ENCODE peak calls at places on chromosomes 13 and 19, in nine cellular contexts. One of them, this sample, is unnamed.
A peak's percentile ranks its signal among the peaks of the same experiment; 100 is the strongest.

GRCh38 chr13:39815345-39816111 is 160.1 kb downstream of the COG6 start:
- DNase-seq in tibial nerve: no peak
- DNase-seq in fibroblast of pulmonary artery: peak; percentile 53
- DNase-seq in AG04449: no peak
- DNase-seq in fibroblast of lung: peak; percentile 14
- DNase-seq in gastrocnemius medialis: no peak
- DNase-seq in breast epithelium: no peak
- DNase-seq in B cell: no peak
- DNase-seq in Caco-2: no peak
- DNase-seq in this sample: no peak

GRCh38 chr19:35644987-35645679 is 3.0 kb upstream of the COX6B1 start:
- DNase-seq in tibial nerve: peak; percentile 74
- DNase-seq in fibroblast of pulmonary artery: peak; percentile 49
- DNase-seq in AG04449: no peak
- DNase-seq in fibroblast of lung: peak; percentile 42
- DNase-seq in gastrocnemius medialis: peak; percentile 64
- DNase-seq in breast epithelium: peak; percentile 58
- DNase-seq in B cell: peak; percentile 64
- DNase-seq in Caco-2: peak; percentile 82
- DNase-seq in this sample: peak; percentile 84

GRCh38 chr13:96898212-96898611 is 96.1 kb downstream of the OXGR1 start:
- DNase-seq in tibial nerve: no peak
- DNase-seq in fibroblast of pulmonary artery: peak; percentile 1
- DNase-seq in AG04449: peak; percentile 26
- DNase-seq in fibroblast of lung: no peak
- DNase-seq in gastrocnemius medialis: no peak
- DNase-seq in breast epithelium: no peak
- DNase-seq in B cell: no peak
- DNase-seq in Caco-2: no peak
- DNase-seq in this sample: no peak

GRCh38 chr13:96540656-96541055 is 450.7 kb downstream of the HS6ST3 start:
- DNase-seq in tibial nerve: no peak
- DNase-seq in fibroblast of pulmonary artery: no peak
- DNase-seq in AG04449: no peak
- DNase-seq in fibroblast of lung: no peak
- DNase-seq in gastrocnemius medialis: no peak
- DNase-seq in breast epithelium: no peak
- DNase-seq in B cell: no peak
- DNase-seq in Caco-2: no peak
- DNase-seq in this sample: no peak

GRCh38 chr19:1217366-1217765 is 11.8 kb downstream of the STK11 start:
- DNase-seq in tibial nerve: no peak
- DNase-seq in fibroblast of pulmonary artery: no peak
- DNase-seq in AG04449: no peak
- DNase-seq in fibroblast of lung: no peak
- DNase-seq in gastrocnemius medialis: no peak
- DNase-seq in breast epithelium: no peak
- DNase-seq in B cell: no peak
- DNase-seq in Caco-2: no peak
- DNase-seq in this sample: no peak

GRCh38 chr13:33016414-33017409 is at the start of gene KL:
- DNase-seq in tibial nerve: peak; percentile 22
- DNase-seq in fibroblast of pulmonary artery: no peak
- DNase-seq in AG04449: no peak
- DNase-seq in fibroblast of lung: no peak
- DNase-seq in gastrocnemius medialis: no peak
- DNase-seq in breast epithelium: no peak
- DNase-seq in B cell: peak; percentile 44
- DNase-seq in Caco-2: no peak
- DNase-seq in this sample: peak; percentile 37

GRCh38 chr13:109180905-109181425 is 551.6 kb downstream of the MYO16 start:
- DNase-seq in tibial nerve: no peak
- DNase-seq in fibroblast of pulmonary artery: peak; percentile 68
- DNase-seq in AG04449: peak; percentile 87
- DNase-seq in fibroblast of lung: peak; percentile 83
- DNase-seq in gastrocnemius medialis: no peak
- DNase-seq in breast epithelium: no peak
- DNase-seq in B cell: no peak
- DNase-seq in Caco-2: no peak
- DNase-seq in this sample: peak; percentile 38

GRCh38 chr13:45206340-45206739 is 5.5 kb upstream of the KCTD4 start:
- DNase-seq in tibial nerve: no peak
- DNase-seq in fibroblast of pulmonary artery: peak; percentile 92
- DNase-seq in AG04449: peak; percentile 82
- DNase-seq in fibroblast of lung: peak; percentile 79
- DNase-seq in gastrocnemius medialis: no peak
- DNase-seq in breast epithelium: no peak
- DNase-seq in B cell: no peak
- DNase-seq in Caco-2: no peak
- DNase-seq in this sample: peak; percentile 45

GRCh38 chr13:98549006-98549727 is 27.7 kb downstream of the STK24 start:
- DNase-seq in tibial nerve: no peak
- DNase-seq in fibroblast of pulmonary artery: peak; percentile 90
- DNase-seq in AG04449: peak; percentile 77
- DNase-seq in fibroblast of lung: peak; percentile 98
- DNase-seq in gastrocnemius medialis: no peak
- DNase-seq in breast epithelium: no peak
- DNase-seq in B cell: no peak
- DNase-seq in Caco-2: no peak
- DNase-seq in this sample: no peak

GRCh38 chr19:13841339-13842293 is 35.3 kb upstream of the NANOS3 start:
- DNase-seq in tibial nerve: no peak
- DNase-seq in fibroblast of pulmonary artery: no peak
- DNase-seq in AG04449: no peak
- DNase-seq in fibroblast of lung: no peak
- DNase-seq in gastrocnemius medialis: peak; percentile 94
- DNase-seq in breast epithelium: peak; percentile 91
- DNase-seq in B cell: peak; percentile 30
- DNase-seq in Caco-2: no peak
- DNase-seq in this sample: peak; percentile 35

GRCh38 chr19:51097166-51097736 is 11.0 kb downstream of the CTU1 start:
- DNase-seq in tibial nerve: peak; percentile 21
- DNase-seq in fibroblast of pulmonary artery: peak; percentile 65
- DNase-seq in AG04449: no peak
- DNase-seq in fibroblast of lung: peak; percentile 51
- DNase-seq in gastrocnemius medialis: no peak
- DNase-seq in breast epithelium: peak; percentile 57
- DNase-seq in B cell: peak; percentile 85
- DNase-seq in Caco-2: peak; percentile 70
- DNase-seq in this sample: peak; percentile 81

GRCh38 chr13:104043184-104043583 is 977.0 kb upstream of the SLC10A2 start:
- DNase-seq in tibial nerve: no peak
- DNase-seq in fibroblast of pulmonary artery: no peak
- DNase-seq in AG04449: no peak
- DNase-seq in fibroblast of lung: peak; percentile 17
- DNase-seq in gastrocnemius medialis: no peak
- DNase-seq in breast epithelium: no peak
- DNase-seq in B cell: no peak
- DNase-seq in Caco-2: no peak
- DNase-seq in this sample: no peak

GRCh38 chr13:38582133-38582532 is 104.7 kb upstream of the FREM2 start:
- DNase-seq in tibial nerve: no peak
- DNase-seq in fibroblast of pulmonary artery: peak; percentile 57
- DNase-seq in AG04449: no peak
- DNase-seq in fibroblast of lung: peak; percentile 44
- DNase-seq in gastrocnemius medialis: no peak
- DNase-seq in breast epithelium: no peak
- DNase-seq in B cell: no peak
- DNase-seq in Caco-2: no peak
- DNase-seq in this sample: peak; percentile 73

GRCh38 chr19:6774821-6775707 is 2.6 kb downstream of the VAV1 start:
- DNase-seq in tibial nerve: no peak
- DNase-seq in fibroblast of pulmonary artery: peak; percentile 44
- DNase-seq in AG04449: no peak
- DNase-seq in fibroblast of lung: peak; percentile 25
- DNase-seq in gastrocnemius medialis: no peak
- DNase-seq in breast epithelium: no peak
- DNase-seq in B cell: no peak
- DNase-seq in Caco-2: no peak
- DNase-seq in this sample: no peak

GRCh38 chr13:28866932-28867331 is 46.8 kb downstream of the MTUS2 start:
- DNase-seq in tibial nerve: no peak
- DNase-seq in fibroblast of pulmonary artery: no peak
- DNase-seq in AG04449: no peak
- DNase-seq in fibroblast of lung: no peak
- DNase-seq in gastrocnemius medialis: no peak
- DNase-seq in breast epithelium: no peak
- DNase-seq in B cell: no peak
- DNase-seq in Caco-2: no peak
- DNase-seq in this sample: no peak

GRCh38 chr19:29671393-29672076 is 6.3 kb downstream of the PLEKHF1 start:
- DNase-seq in tibial nerve: no peak
- DNase-seq in fibroblast of pulmonary artery: peak; percentile 72
- DNase-seq in AG04449: no peak
- DNase-seq in fibroblast of lung: no peak
- DNase-seq in gastrocnemius medialis: peak; percentile 86
- DNase-seq in breast epithelium: peak; percentile 66
- DNase-seq in B cell: peak; percentile 69
- DNase-seq in Caco-2: no peak
- DNase-seq in this sample: peak; percentile 76

GRCh38 chr13:110644892-110645521 is 29.7 kb downstream of the NAXD start:
- DNase-seq in tibial nerve: no peak
- DNase-seq in fibroblast of pulmonary artery: peak; percentile 61
- DNase-seq in AG04449: peak; percentile 10
- DNase-seq in fibroblast of lung: peak; percentile 64
- DNase-seq in gastrocnemius medialis: peak; percentile 31
- DNase-seq in breast epithelium: peak; percentile 33
- DNase-seq in B cell: peak; percentile 89
- DNase-seq in Caco-2: no peak
- DNase-seq in this sample: peak; percentile 80
- TF ChIP-seq CTCF in tibial nerve: peak; percentile 12
- TF ChIP-seq CTCF in fibroblast of pulmonary artery: peak; percentile 27
- TF ChIP-seq CTCF in AG04449: peak; percentile 57
- TF ChIP-seq CTCF in fibroblast of lung: peak; percentile 43
- TF ChIP-seq CTCF in gastrocnemius medialis: peak; percentile 51
- TF ChIP-seq CTCF in breast epithelium: no peak
- TF ChIP-seq CTCF in B cell: peak; percentile 71
- TF ChIP-seq CTCF in Caco-2: peak; percentile 7
- TF ChIP-seq CTCF in this sample: peak; percentile 44

GRCh38 chr19:4531562-4532165 is 3.4 kb downstream of the PLIN5 start:
- DNase-seq in tibial nerve: no peak
- DNase-seq in fibroblast of pulmonary artery: no peak
- DNase-seq in AG04449: no peak
- DNase-seq in fibroblast of lung: no peak
- DNase-seq in gastrocnemius medialis: peak; percentile 78
- DNase-seq in breast epithelium: no peak
- DNase-seq in B cell: no peak
- DNase-seq in Caco-2: no peak
- DNase-seq in this sample: no peak
- TF ChIP-seq CTCF in tibial nerve: no peak
- TF ChIP-seq CTCF in fibroblast of pulmonary artery: no peak
- TF ChIP-seq CTCF in AG04449: no peak
- TF ChIP-seq CTCF in fibroblast of lung: no peak
- TF ChIP-seq CTCF in gastrocnemius medialis: no peak
- TF ChIP-seq CTCF in breast epithelium: no peak
- TF ChIP-seq CTCF in B cell: no peak
- TF ChIP-seq CTCF in Caco-2: no peak
- TF ChIP-seq CTCF in this sample: no peak

DNA sequence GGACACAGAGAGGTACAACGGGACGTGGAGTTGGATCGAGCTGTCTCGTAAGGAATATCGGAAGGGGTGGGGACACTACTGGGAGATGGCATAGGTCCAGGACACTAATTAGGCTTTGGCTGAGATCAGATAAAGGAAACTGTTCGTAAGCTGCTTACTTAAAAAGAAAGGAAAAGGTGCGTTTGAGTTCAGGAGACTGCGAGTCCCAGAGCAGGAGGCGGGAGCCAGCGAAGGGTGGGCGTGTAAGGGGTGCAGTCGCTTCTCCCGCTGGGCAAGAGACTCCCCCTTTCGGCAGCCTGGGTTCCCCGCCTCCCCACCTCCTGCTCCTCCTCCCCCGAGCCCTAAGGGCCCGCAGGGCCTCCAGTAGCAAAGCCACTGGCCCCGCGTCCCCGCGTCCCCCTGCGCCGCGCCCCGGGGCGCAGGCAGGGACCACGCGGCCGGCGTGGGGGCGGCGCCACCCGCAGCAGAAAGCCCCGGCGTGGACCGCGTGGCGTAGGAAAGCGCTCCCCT is 571 bp downstream of the ABCC4 start:
- DNase-seq in tibial nerve: no peak
- DNase-seq in fibroblast of pulmonary artery: peak; percentile 45
- DNase-seq in AG04449: no peak
- DNase-seq in fibroblast of lung: peak; percentile 51
- DNase-seq in gastrocnemius medialis: peak; percentile 24
- DNase-seq in breast epithelium: no peak
- DNase-seq in B cell: peak; percentile 69
- DNase-seq in Caco-2: peak; percentile 82
- DNase-seq in this sample: peak; percentile 80
- TF ChIP-seq CTCF in tibial nerve: no peak
- TF ChIP-seq CTCF in fibroblast of pulmonary artery: peak; percentile 8
- TF ChIP-seq CTCF in AG04449: peak; percentile 35
- TF ChIP-seq CTCF in fibroblast of lung: peak; percentile 26
- TF ChIP-seq CTCF in gastrocnemius medialis: no peak
- TF ChIP-seq CTCF in breast epithelium: no peak
- TF ChIP-seq CTCF in B cell: no peak
- TF ChIP-seq CTCF in Caco-2: peak; percentile 56
- TF ChIP-seq CTCF in this sample: no peak

DNA sequence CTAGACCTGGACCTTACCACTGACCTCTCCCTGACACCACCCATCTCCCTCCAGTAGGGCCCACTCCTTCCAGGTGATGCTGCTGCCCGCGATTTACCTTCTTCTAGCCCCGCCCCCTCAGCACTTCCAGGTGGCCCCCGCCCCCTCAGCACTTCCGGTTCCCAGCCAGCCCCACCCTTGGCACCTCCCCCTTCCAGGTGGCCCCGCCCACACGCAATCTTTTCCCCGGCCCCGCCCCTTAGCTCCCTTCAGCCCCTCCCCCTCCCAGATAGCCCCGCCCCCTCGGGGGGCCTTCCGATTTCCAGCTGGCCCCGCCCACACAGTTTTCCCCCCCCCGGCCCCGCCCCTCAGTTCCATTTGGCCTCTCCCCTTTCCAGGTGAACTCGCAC is 565 bp downstream of the LIG1 start:
- DNase-seq in tibial nerve: peak; percentile 38
- DNase-seq in fibroblast of pulmonary artery: peak; percentile 71
- DNase-seq in AG04449: no peak
- DNase-seq in fibroblast of lung: peak; percentile 71
- DNase-seq in gastrocnemius medialis: peak; percentile 12
- DNase-seq in breast epithelium: peak; percentile 68
- DNase-seq in B cell: peak; percentile 90
- DNase-seq in Caco-2: peak; percentile 94
- DNase-seq in this sample: peak; percentile 95
- TF ChIP-seq CTCF in tibial nerve: no peak
- TF ChIP-seq CTCF in fibroblast of pulmonary artery: no peak
- TF ChIP-seq CTCF in AG04449: no peak
- TF ChIP-seq CTCF in fibroblast of lung: no peak
- TF ChIP-seq CTCF in gastrocnemius medialis: no peak
- TF ChIP-seq CTCF in breast epithelium: no peak
- TF ChIP-seq CTCF in B cell: no peak
- TF ChIP-seq CTCF in Caco-2: no peak
- TF ChIP-seq CTCF in this sample: no peak